ENCODE peak calls at places on chromosome 5, in six cellular contexts. Y is GM12892, A is HepG2, W is K562, H is GM12878, V is H1. M is an unnamed sample.

GRCh38 chr5:126267435-126267834 is 155.8 kb upstream of the GRAMD2B start:
- DNase-seq in V (no peak), H (no peak), W (no peak), Y (no peak), A (peak), M (no peak)

GRCh38 chr5:155076379-155076778 is 62.8 kb downstream of the KIF4B start:
- DNase-seq in W (no peak), Y (no peak), H (no peak), V (no peak), A (no peak), M (no peak)

GRCh38 chr5:54601393-54601792 is 83.8 kb downstream of the SNX18 start:
- DNase-seq in A (no peak), W (no peak), H (no peak), V (no peak), Y (no peak), M (no peak)

GRCh38 chr5:128765448-128766061 is 199.7 kb upstream of the SLC27A6 start:
- DNase-seq in H (no peak), W (no peak), V (no peak), Y (no peak), A (no peak), M (no peak)

GRCh38 chr5:592158-592557 is 20.0 kb upstream of the CEP72 start:
- DNase-seq in V (no peak), A (no peak), H (no peak), Y (no peak), W (no peak), M (no peak)

GRCh38 chr5:40477856-40478546 is 201.7 kb upstream of the PTGER4 start:
- DNase-seq in A (no peak), H (no peak), V (no peak), Y (no peak), W (no peak), M (no peak)

GRCh38 chr5:94807985-94808384 is 189.5 kb downstream of the SLF1 start:
- DNase-seq in W (no peak), A (no peak), H (no peak), Y (no peak), V (no peak), M (no peak)

GRCh38 chr5:33736510-33736909 is 155.3 kb downstream of the ADAMTS12 start:
- DNase-seq in V (no peak), W (no peak), A (peak), Y (no peak), H (no peak), M (no peak)

GRCh38 chr5:132215329-132215728 is 12.3 kb downstream of the P4HA2 start:
- DNase-seq in W (no peak), H (no peak), V (no peak), A (no peak), Y (no peak), M (no peak)

GRCh38 chr5:135173662-135174290 is 139.7 kb upstream of the PITX1 start:
- DNase-seq in H (no peak), A (no peak), Y (no peak), W (peak), V (no peak), M (no peak)

GRCh38 chr5:7000316-7000715 is 287.1 kb downstream of the TENT4A start:
- DNase-seq in V (no peak), Y (no peak), A (no peak), W (no peak), H (no peak), M (no peak)

GRCh38 chr5:97801497-97801896 is 618.5 kb upstream of the RIOK2 start:
- DNase-seq in Y (no peak), H (no peak), W (no peak), V (no peak), A (no peak), M (no peak)

GRCh38 chr5:155539958-155540595 is 526.5 kb downstream of the KIF4B start:
- DNase-seq in H (no peak), V (no peak), W (no peak), Y (no peak), A (no peak), M (no peak)

GRCh38 chr5:146962801-146963355 is 84.3 kb upstream of the PPP2R2B start:
- DNase-seq in H (no peak), W (no peak), Y (no peak), A (no peak), V (no peak), M (no peak)

GRCh38 chr5:57193757-57194413 is 20.0 kb downstream of the GPBP1 start:
- DNase-seq in H (no peak), V (no peak), W (no peak), Y (no peak), A (no peak), M (no peak)

GRCh38 chr5:173969167-173970049 is 19.6 kb upstream of the C5orf47 start:
- DNase-seq in Y (no peak), W (peak), H (no peak), A (peak), V (no peak), M (no peak)

GRCh38 chr5:674630-675011 is 18.5 kb downstream of the TPPP start:
- DNase-seq in A (no peak), Y (no peak), V (peak), W (no peak), H (no peak), M (no peak)

GRCh38 chr5:106331415-106331814 is 1339.3 kb downstream of the EFNA5 start:
- DNase-seq in W (no peak), A (no peak), H (no peak), Y (no peak), V (no peak), M (no peak)

GRCh38 chr5:172453206-172453985 is 929 bp downstream of the SH3PXD2B start:
- DNase-seq in H (no peak), W (no peak), A (peak), Y (no peak), V (peak), M (no peak)

DNA sequence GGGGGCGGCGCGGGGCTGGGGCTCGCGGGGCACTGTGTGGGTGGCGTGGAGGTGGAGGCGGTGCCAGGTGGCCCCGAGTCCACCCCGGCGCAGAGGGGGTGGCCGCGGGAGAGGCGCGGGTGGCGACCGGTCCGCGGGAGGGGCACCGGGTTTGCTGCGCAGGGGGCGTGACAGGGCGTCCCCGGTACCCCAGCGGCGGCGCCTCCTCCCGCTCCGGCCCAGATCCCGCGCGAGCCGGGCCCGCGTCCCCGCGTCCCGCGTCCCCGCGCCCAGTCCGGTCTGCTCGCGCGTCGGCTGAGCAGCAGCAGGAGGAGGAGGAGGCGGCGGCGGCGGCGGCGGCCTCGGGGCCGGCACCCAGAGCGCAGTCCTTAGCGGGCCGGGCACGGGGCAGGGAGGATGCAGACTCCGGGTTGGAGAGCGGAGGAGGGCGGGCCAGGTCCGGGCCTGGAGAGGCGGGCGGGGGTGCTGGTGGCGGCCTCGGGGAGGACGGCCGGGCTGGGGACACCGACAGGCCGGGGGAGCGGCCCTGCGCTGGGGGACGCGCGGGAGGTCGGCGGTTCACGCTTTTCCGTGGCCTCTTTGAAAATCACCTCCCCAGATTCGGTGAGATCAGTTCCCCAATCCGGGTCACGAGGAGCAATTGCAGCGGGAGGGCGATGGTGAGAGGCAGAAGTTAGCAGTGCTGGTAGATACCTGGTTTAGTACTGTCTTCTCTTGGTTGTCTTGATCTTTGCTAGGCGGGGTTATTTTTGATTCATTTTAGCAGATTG is 1.6 kb downstream of the TRIO start:
- DNase-seq in A (no peak), Y (peak), V (peak), H (peak), W (peak), M (peak)
- TF ChIP-seq POLR2A in A (no peak), Y (peak), V (no peak), H (peak), W (no peak), M (peak)

DNA sequence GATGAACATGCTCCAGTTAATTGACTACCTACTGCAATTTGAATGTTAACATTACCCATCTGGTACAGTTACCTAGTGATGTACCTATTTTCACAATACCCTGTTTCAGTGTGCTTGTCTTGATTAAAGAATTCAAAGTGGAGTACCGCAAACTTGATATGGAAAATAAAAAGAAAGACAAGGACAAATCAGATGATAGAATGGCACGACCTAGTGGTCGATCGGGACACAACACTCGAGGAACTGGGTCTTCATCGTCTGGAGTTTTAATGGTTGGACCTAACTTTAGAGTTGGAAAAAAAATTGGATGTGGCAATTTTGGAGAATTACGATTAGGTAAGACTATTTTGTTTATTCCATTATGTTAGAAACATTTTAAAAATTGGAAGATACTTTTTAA is 33.5 kb downstream of the CSNK1G3 start:
- DNase-seq in Y (no peak), H (no peak), W (peak), A (no peak), V (no peak), M (no peak)
- TF ChIP-seq TAF1 in Y (no peak), H (no peak), W (no peak), A (no peak), V (no peak), M (no peak)

GRCh38 chr5:139403787-139404483 is at the start of gene SPATA24:
- DNase-seq in V (peak), Y (peak), A (peak), W (peak), H (peak), M (peak)
- TF ChIP-seq POLR2A in V (peak), Y (peak), A (peak), W (peak), H (peak), M (peak)

DNA sequence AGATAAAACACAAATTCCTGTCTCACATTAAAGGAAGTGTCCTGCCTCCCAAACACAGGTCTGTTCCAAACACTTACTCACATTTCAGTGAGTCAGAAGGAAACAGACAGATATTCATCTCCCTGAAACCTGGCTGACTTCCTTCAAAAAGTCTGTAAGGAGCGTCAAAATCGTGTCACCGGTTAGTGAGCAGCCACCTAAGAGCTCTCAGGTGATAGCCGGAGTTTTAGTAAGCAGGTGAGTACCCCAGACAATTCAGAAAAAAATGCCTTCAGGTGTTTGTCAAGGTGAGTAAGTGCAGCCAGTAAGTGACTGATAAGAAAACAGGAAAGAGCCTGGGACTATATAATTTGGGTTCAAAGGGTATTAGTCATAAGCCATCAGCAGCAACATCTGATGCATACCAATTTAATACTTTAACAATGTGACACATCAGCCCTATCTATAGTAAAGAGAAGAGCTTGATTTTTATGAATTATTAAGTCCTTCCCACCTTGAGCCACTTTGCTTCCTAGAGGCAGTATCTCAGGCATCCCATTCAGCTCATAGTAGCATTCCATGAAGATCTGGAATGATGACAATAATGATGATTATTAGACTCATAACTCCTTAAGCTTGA is 1.3 kb upstream of the ITGA2 start:
- DNase-seq in H (no peak), W (no peak), V (no peak), A (peak), Y (no peak), M (no peak)
- TF ChIP-seq TAF1 in H (no peak), W (no peak), V (no peak), A (no peak), Y (no peak), M (no peak)

DNA sequence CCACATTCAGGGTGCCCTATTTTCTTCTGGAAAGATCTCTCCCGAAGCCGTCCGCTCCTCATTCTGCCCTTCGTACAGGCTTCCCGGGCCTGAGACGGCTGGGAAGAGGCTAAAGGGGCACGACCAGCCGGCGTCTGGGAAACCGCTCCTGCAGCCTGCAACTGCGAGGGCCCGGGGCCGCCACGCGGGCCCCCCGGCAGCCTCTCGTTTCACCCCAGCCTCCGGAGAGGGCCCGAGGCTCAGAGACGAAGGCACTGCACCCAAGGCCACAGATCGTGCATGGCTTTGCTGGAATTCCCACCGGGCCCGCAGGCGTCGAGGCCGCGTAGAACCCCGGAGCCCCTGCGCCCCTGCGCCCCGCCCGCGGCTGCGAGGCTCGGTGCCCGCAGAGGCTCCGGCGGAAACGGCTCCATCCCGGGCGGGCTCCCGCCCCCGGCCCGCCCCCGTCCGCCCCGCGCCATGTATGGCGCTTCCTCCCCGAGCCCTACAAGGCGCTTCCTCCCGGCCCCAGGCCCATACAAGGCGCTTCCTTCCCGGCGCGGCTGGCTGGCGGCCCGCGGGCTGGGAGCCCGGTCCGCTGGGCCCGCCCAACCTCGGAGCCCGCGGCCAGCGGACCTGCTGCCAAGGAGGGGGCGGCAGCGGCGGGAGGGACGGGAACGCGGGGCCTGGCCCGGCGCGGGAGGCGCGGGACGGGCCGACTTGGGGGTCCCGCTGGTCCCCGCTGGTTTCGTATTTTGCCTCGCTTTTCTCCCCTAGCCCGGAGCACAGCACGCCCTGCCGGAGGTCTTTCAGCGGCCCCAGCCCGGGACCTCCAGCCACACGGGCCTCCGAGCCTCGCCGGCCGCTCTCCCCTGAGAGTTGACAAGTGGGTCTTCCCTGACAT is 26.6 kb downstream of the EGR1 start:
- DNase-seq in A (peak), H (peak), V (peak), Y (peak), W (peak), M (peak)
- TF ChIP-seq POLR2A in A (no peak), H (no peak), V (peak), Y (no peak), W (peak), M (no peak)

DNA sequence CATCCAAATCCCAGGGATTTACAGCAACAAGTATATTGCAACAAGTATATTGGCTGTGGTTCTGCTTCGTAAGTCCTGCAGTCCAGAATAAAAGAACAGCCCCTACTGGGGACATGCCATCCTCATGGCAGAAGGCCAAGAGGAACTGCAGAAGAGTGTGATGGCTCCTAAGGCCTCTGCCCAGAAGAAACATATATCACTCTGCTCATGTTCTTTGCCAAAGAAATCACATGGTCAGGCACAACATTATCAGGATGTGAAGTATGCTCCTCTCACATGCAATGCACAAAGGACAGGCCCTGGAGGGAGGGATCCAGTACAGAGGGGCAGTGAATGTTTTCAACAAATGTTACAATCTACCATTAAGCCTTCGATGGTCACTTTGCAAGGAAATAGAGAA is 159.7 kb upstream of the TAS2R1 start:
- DNase-seq in V (no peak), W (no peak), H (no peak), Y (no peak), A (no peak), M (no peak)
- TF ChIP-seq TAF1 in V (no peak), W (no peak), H (no peak), Y (no peak), A (no peak), M (no peak)

GRCh38 chr5:96663608-96664007 is 1.4 kb downstream of the CAST start:
- DNase-seq in W (no peak), A (no peak), V (no peak), Y (no peak), H (no peak), M (no peak)

GRCh38 chr5:96661841-96662724 is at the start of gene CAST:
- DNase-seq in H (peak), A (peak), V (peak), W (peak), Y (peak), M (peak)

GRCh38 chr5:96664669-96665068 is 2.5 kb downstream of the CAST start:
- DNase-seq in W (no peak), A (peak), H (no peak), Y (no peak), V (no peak), M (no peak)

GRCh38 chr5:96661101-96661840 is 905 bp upstream of the CAST start:
- DNase-seq in A (no peak), H (peak), W (no peak), V (no peak), Y (no peak), M (peak)

DNA sequence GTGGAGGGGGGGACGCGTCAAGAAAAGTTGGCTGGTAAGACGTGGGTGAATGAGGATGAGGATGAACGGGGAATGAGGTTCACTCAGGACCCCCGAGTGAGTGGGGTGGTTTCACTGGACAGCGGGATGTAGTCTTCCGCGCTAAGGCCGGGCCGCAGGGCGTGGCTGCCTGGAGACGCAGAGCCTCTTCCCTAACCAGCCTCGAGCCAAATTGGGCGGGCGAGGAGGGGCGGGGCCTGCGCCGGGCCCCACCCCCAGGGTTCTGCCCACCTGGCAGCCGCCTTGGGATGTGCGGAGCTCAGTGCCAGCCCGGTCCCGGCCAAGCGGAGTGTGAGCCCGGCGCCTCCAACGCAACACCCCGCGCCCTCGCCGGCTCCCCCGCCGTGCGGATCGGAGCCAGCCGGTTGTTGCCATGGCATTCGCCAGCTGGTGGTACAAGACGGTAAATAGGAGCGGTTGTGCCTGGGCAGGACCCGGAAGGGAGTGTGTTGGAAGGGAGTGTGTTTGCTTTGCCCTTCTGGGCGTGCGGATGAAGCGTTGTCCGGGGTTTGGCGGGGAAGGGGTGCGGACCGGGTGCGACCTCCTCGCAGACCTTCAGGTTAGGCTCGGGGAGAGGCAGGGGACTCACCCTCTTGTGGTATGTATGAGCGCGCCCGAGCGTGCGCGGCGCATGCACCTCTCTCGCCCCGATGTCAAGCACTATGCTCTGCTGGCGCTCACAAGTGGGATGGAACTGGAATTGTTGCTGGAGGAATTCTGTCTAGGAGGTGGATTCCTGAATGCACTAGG is 743 bp downstream of the CAST start:
- DNase-seq in A (peak), V (peak), H (peak), Y (peak), W (peak), M (peak)
- TF ChIP-seq POLR2A in A (peak), V (peak), H (peak), Y (peak), W (no peak), M (no peak)

GRCh38 chr5:180127682-180128670 is 56.4 kb upstream of the RNF130 start:
- DNase-seq in H (no peak), Y (no peak), V (peak), A (no peak), W (no peak), M (no peak)
- TF ChIP-seq TAF1 in H (no peak), Y (no peak), V (no peak), A (no peak), W (no peak), M (no peak)